ENCODE peak calls at places on chromosome 6, in six cellular contexts. Z is H7; O is hepatic stellate cell; U is DMS153; N is activated effector memory CD4-positive, alpha-beta T cell treated with anti-CD3 and anti-CD28 coated beads, Interleukin-2, amount 50 U/mL, for 16 hours; M is LHCN-M2. P is an unnamed sample.

GRCh38 chr6:33118525-33119123 is 42.8 kb downstream of the HLA-DPB1 start:
- DNase-seq in U (peak), O (peak), Z (no peak), M (peak), N (no peak), P (peak)

GRCh38 chr6:44738652-44739141 is 351.2 kb downstream of the CDC5L start:
- DNase-seq in M (peak), Z (peak), N (no peak), O (no peak), U (no peak), P (no peak)

GRCh38 chr6:170295519-170296422 is 4.9 kb upstream of the DLL1 start:
- DNase-seq in M (no peak), O (no peak), U (peak), N (peak), Z (peak), P (no peak)

GRCh38 chr6:137378100-137378390 is 116.1 kb downstream of the OLIG3 start:
- DNase-seq in M (no peak), U (no peak), O (no peak), Z (no peak), N (no peak), P (no peak)

GRCh38 chr6:112443118-112443641 is 96.0 kb downstream of the RFPL4B start:
- DNase-seq in N (no peak), M (no peak), U (no peak), O (no peak), Z (no peak), P (peak)

GRCh38 chr6:53543341-53544010 is 1.4 kb downstream of the GCLC start:
- DNase-seq in U (no peak), O (no peak), Z (no peak), M (no peak), N (no peak), P (no peak)

GRCh38 chr6:22327881-22328280 is 31.0 kb upstream of the PRL start:
- DNase-seq in O (no peak), N (no peak), M (no peak), Z (no peak), U (no peak), P (no peak)

GRCh38 chr6:101398716-101399626 is 5.5 kb downstream of the GRIK2 start:
- DNase-seq in O (no peak), U (no peak), M (no peak), Z (no peak), N (no peak), P (no peak)

GRCh38 chr6:43317968-43318367 is 9.3 kb upstream of the CRIP3 start:
- DNase-seq in O (no peak), N (no peak), U (no peak), Z (no peak), M (no peak), P (no peak)

GRCh38 chr6:156686429-156686939 is 90.7 kb upstream of the ARID1B start:
- DNase-seq in N (no peak), Z (peak), M (peak), O (peak), U (peak), P (peak)

GRCh38 chr6:136547336-136547735 is 2.9 kb downstream of the MAP7 start:
- DNase-seq in O (peak), M (peak), Z (peak), U (peak), N (no peak), P (peak)

GRCh38 chr6:158653577-158654354 is 3.9 kb downstream of the SYTL3 start:
- DNase-seq in N (peak), O (no peak), M (no peak), U (no peak), Z (no peak), P (peak)

GRCh38 chr6:160791981-160792418 is 90.0 kb downstream of the PLG start:
- DNase-seq in U (no peak), Z (no peak), N (no peak), M (no peak), O (no peak), P (no peak)

P was measured in astrocyte of the cerebellum.